ENCODE peak calls at places on chromosomes 3 and 15, in six cellular contexts. One of them, this sample, is unnamed.
A peak's percentile ranks its signal among the peaks of the same experiment; 100 is the strongest.

GRCh38 chr3:195715583-195716266 is 5.1 kb upstream of the MUC20 start:
- DNase-seq in H1: no peak
- DNase-seq in mesendoderm: no peak
- DNase-seq in trophoblast cell: peak; percentile 27
- DNase-seq in neuronal stem cell: no peak
- DNase-seq in IMR-90: peak; percentile 57
- DNase-seq in this sample: peak; percentile 25

GRCh38 chr15:70585707-70586034 is 177.7 kb downstream of the UACA start:
- DNase-seq in mesendoderm: no peak
- DNase-seq in IMR-90: no peak
- DNase-seq in H1: no peak
- DNase-seq in neuronal stem cell: no peak
- DNase-seq in trophoblast cell: no peak
- DNase-seq in this sample: no peak

GRCh38 chr15:57485869-57486268 is 105.8 kb upstream of the MYZAP start:
- DNase-seq in H1: no peak
- DNase-seq in IMR-90: peak; percentile 83
- DNase-seq in trophoblast cell: peak; percentile 92
- DNase-seq in neuronal stem cell: no peak
- DNase-seq in mesendoderm: peak; percentile 98
- DNase-seq in this sample: peak; percentile 77

GRCh38 chr15:48003447-48003846 is 117.3 kb upstream of the SLC24A5 start:
- DNase-seq in trophoblast cell: no peak
- DNase-seq in IMR-90: no peak
- DNase-seq in neuronal stem cell: no peak
- DNase-seq in H1: no peak
- DNase-seq in mesendoderm: no peak
- DNase-seq in this sample: no peak

GRCh38 chr15:41417418-41417811 is 520 bp downstream of the RTF1 start:
- DNase-seq in trophoblast cell: peak; percentile 3
- DNase-seq in IMR-90: peak; percentile 20
- DNase-seq in mesendoderm: peak; percentile 56
- DNase-seq in neuronal stem cell: no peak
- DNase-seq in H1: no peak
- DNase-seq in this sample: peak; percentile 63

GRCh38 chr3:5510300-5510699 is 322.8 kb downstream of the EDEM1 start:
- DNase-seq in IMR-90: no peak
- DNase-seq in mesendoderm: no peak
- DNase-seq in trophoblast cell: no peak
- DNase-seq in neuronal stem cell: no peak
- DNase-seq in H1: no peak
- DNase-seq in this sample: no peak

GRCh38 chr3:15683253-15683652 is 81.7 kb downstream of the BTD start:
- DNase-seq in neuronal stem cell: no peak
- DNase-seq in IMR-90: no peak
- DNase-seq in mesendoderm: no peak
- DNase-seq in H1: no peak
- DNase-seq in trophoblast cell: no peak
- DNase-seq in this sample: no peak

GRCh38 chr3:97711664-97712063 is 52.9 kb upstream of the ARL6 start:
- DNase-seq in H1: no peak
- DNase-seq in neuronal stem cell: no peak
- DNase-seq in IMR-90: no peak
- DNase-seq in mesendoderm: no peak
- DNase-seq in trophoblast cell: no peak
- DNase-seq in this sample: no peak

GRCh38 chr3:34582054-34582453 is 783.6 kb downstream of the PDCD6IP start:
- DNase-seq in H1: no peak
- DNase-seq in neuronal stem cell: no peak
- DNase-seq in IMR-90: no peak
- DNase-seq in trophoblast cell: no peak
- DNase-seq in mesendoderm: peak; percentile 40
- DNase-seq in this sample: no peak
- H3K4me3 ChIP-seq in H1: no peak overlapping the region
- H3K4me3 ChIP-seq in neuronal stem cell: no peak overlapping the region
- H3K4me3 ChIP-seq in IMR-90: no peak overlapping the region
- H3K4me3 ChIP-seq in trophoblast cell: no peak overlapping the region
- H3K4me3 ChIP-seq in mesendoderm: no peak overlapping the region
- H3K4me3 ChIP-seq in this sample: no peak overlapping the region

GRCh38 chr3:108877906-108878305 is 55.3 kb downstream of the TRAT1 start:
- DNase-seq in mesendoderm: no peak
- DNase-seq in IMR-90: no peak
- DNase-seq in neuronal stem cell: no peak
- DNase-seq in trophoblast cell: no peak
- DNase-seq in H1: no peak
- DNase-seq in this sample: no peak

GRCh38 chr3:108883373-108883772 is 60.8 kb downstream of the TRAT1 start:
- DNase-seq in neuronal stem cell: no peak
- DNase-seq in mesendoderm: no peak
- DNase-seq in trophoblast cell: no peak
- DNase-seq in H1: no peak
- DNase-seq in IMR-90: no peak
- DNase-seq in this sample: no peak

GRCh38 chr3:108882762-108883161 is 60.2 kb downstream of the TRAT1 start:
- DNase-seq in IMR-90: no peak
- DNase-seq in neuronal stem cell: no peak
- DNase-seq in H1: no peak
- DNase-seq in mesendoderm: no peak
- DNase-seq in trophoblast cell: no peak
- DNase-seq in this sample: no peak

DNA sequence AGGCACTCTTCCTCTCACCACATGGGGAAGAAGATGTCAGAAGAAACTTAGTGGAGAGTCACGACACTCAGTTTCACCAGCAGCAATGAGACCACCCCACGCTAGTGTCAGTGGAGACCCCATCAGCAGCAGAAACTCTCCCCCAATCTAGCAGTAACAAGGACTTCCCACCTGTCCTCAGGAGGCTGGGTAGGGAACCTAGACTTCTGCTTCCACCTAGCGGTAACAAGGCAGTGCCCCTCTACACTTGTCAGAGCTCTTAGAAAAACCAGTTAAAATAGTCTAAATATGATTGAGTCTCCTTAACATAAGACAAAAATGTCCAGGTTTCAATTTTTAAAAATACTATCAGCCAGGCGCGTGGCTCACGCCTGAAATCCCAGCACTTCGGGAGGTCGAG is 57.3 kb downstream of the TRAT1 start:
- DNase-seq in H1: no peak
- DNase-seq in neuronal stem cell: no peak
- DNase-seq in IMR-90: no peak
- DNase-seq in mesendoderm: peak; percentile 30
- DNase-seq in trophoblast cell: no peak
- DNase-seq in this sample: no peak
- H3K9ac ChIP-seq in H1: no peak overlapping the region
- H3K9ac ChIP-seq in neuronal stem cell: no peak overlapping the region
- H3K9ac ChIP-seq in IMR-90: no peak overlapping the region
- H3K9ac ChIP-seq in mesendoderm: no peak overlapping the region
- H3K9ac ChIP-seq in trophoblast cell: no peak overlapping the region
- H3K9ac ChIP-seq in this sample: no peak overlapping the region

GRCh38 chr3:193816656-193817311 is 223.8 kb downstream of the OPA1 start:
- DNase-seq in neuronal stem cell: peak; percentile 66
- DNase-seq in mesendoderm: peak; percentile 95
- DNase-seq in IMR-90: peak; percentile 11
- DNase-seq in H1: peak; percentile 70
- DNase-seq in trophoblast cell: no peak
- DNase-seq in this sample: peak; percentile 64

GRCh38 chr3:193815246-193816027 is 222.4 kb downstream of the OPA1 start:
- DNase-seq in IMR-90: no peak
- DNase-seq in H1: no peak
- DNase-seq in trophoblast cell: no peak
- DNase-seq in mesendoderm: no peak
- DNase-seq in neuronal stem cell: no peak
- DNase-seq in this sample: no peak

GRCh38 chr3:193813506-193813850 is 220.5 kb downstream of the OPA1 start:
- DNase-seq in H1: no peak
- DNase-seq in mesendoderm: no peak
- DNase-seq in neuronal stem cell: no peak
- DNase-seq in IMR-90: no peak
- DNase-seq in trophoblast cell: peak; percentile 85
- DNase-seq in this sample: no peak

GRCh38 chr3:193814166-193814565 is 221.2 kb downstream of the OPA1 start:
- DNase-seq in mesendoderm: no peak
- DNase-seq in IMR-90: no peak
- DNase-seq in neuronal stem cell: no peak
- DNase-seq in trophoblast cell: no peak
- DNase-seq in H1: no peak
- DNase-seq in this sample: no peak

GRCh38 chr3:193816028-193816395 is 223.0 kb downstream of the OPA1 start:
- DNase-seq in neuronal stem cell: no peak
- DNase-seq in mesendoderm: no peak
- DNase-seq in IMR-90: no peak
- DNase-seq in H1: peak; percentile 20
- DNase-seq in trophoblast cell: no peak
- DNase-seq in this sample: no peak
- H2AK5ac ChIP-seq in neuronal stem cell: no peak overlapping the region
- H2AK5ac ChIP-seq in mesendoderm: peak overlapping the region; percentile 66
- H2AK5ac ChIP-seq in IMR-90: no peak overlapping the region
- H2AK5ac ChIP-seq in H1: peak overlapping the region; percentile 97
- H2AK5ac ChIP-seq in trophoblast cell: no peak overlapping the region
- H2AK5ac ChIP-seq in this sample: no peak overlapping the region

DNA sequence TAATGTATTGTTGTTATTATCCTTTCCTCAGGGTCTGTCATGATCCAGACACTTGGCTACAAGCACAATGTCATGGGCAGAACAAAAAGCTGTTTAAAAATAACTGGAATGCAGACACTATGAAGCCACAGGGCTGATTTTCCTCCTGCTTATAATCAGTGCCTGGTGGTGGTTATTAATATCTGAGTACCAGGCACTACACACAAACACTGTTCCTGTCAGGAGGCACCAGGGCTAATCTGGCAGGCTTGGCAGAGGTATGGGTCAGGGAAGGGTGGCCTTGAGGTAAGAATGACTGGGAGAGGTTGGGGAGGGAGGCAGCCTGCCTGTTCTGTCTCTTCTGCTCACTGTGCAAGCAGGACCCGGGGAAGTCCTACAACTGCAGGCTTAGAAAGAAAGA is 67.2 kb downstream of the WDR76 start:
- DNase-seq in IMR-90: no peak
- DNase-seq in neuronal stem cell: no peak
- DNase-seq in mesendoderm: no peak
- DNase-seq in H1: no peak
- DNase-seq in trophoblast cell: no peak
- DNase-seq in this sample: no peak
- H3K4me3 ChIP-seq in IMR-90: no peak overlapping the region
- H3K4me3 ChIP-seq in neuronal stem cell: no peak overlapping the region
- H3K4me3 ChIP-seq in mesendoderm: no peak overlapping the region
- H3K4me3 ChIP-seq in H1: no peak overlapping the region
- H3K4me3 ChIP-seq in trophoblast cell: no peak overlapping the region
- H3K4me3 ChIP-seq in this sample: no peak overlapping the region

GRCh38 chr3:194315965-194316361 is 35.2 kb downstream of the CPN2 start:
- DNase-seq in mesendoderm: no peak
- DNase-seq in H1: no peak
- DNase-seq in trophoblast cell: no peak
- DNase-seq in neuronal stem cell: no peak
- DNase-seq in IMR-90: no peak
- DNase-seq in this sample: no peak
- H3K9ac ChIP-seq in mesendoderm: peak overlapping the region; percentile 31
- H3K9ac ChIP-seq in H1: no peak overlapping the region
- H3K9ac ChIP-seq in trophoblast cell: no peak overlapping the region
- H3K9ac ChIP-seq in neuronal stem cell: no peak overlapping the region
- H3K9ac ChIP-seq in IMR-90: no peak overlapping the region
- H3K9ac ChIP-seq in this sample: peak overlapping the region; percentile 80

DNA sequence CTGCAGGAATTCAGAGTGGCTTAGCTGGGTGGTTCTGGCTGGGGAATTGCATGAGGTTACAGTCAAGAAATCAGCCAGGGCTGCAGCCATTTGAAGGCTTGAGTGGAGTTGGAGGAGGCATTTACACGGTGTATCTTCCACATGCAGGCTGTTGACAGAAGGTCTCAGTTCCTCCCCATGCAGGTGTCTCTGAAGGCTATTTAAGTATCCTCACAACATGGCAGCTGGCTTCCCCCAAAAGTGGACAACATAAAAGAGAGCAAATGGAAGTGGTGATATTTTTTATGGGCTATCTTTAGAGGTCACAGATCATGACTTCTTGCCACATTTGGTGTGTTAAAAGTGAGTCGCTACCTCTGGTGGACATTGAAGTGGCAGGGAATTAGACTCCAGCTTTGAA is 60.1 kb upstream of the SPRED1 start:
- DNase-seq in mesendoderm: no peak
- DNase-seq in trophoblast cell: no peak
- DNase-seq in neuronal stem cell: no peak
- DNase-seq in H1: no peak
- DNase-seq in IMR-90: no peak
- DNase-seq in this sample: no peak
- H2AK5ac ChIP-seq in mesendoderm: no peak overlapping the region
- H2AK5ac ChIP-seq in trophoblast cell: no peak overlapping the region
- H2AK5ac ChIP-seq in neuronal stem cell: no peak overlapping the region
- H2AK5ac ChIP-seq in H1: no peak overlapping the region
- H2AK5ac ChIP-seq in IMR-90: no peak overlapping the region
- H2AK5ac ChIP-seq in this sample: no peak overlapping the region

DNA sequence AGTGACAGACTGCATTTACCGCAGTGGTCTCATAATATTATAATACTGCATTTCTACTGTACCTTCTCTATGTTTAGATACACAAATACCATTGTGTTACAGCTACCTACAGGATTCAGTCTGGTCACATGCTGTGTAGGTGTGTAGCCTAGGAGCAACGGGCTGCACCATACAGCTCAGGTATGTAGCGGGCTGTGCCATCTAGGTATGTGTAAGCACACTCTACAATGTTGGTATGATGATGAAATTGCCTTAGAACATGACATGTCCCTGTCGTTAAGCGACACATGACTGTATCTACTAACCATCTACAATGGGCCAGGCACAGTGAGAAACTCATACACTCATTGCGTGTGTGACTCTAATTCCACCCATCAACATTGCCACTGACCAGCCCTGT is 85.5 kb upstream of the SEC13 start:
- DNase-seq in H1: no peak
- DNase-seq in neuronal stem cell: no peak
- DNase-seq in IMR-90: no peak
- DNase-seq in trophoblast cell: no peak
- DNase-seq in mesendoderm: no peak
- DNase-seq in this sample: no peak
- H3K4me3 ChIP-seq in H1: no peak overlapping the region
- H3K4me3 ChIP-seq in neuronal stem cell: no peak overlapping the region
- H3K4me3 ChIP-seq in IMR-90: no peak overlapping the region
- H3K4me3 ChIP-seq in trophoblast cell: no peak overlapping the region
- H3K4me3 ChIP-seq in mesendoderm: no peak overlapping the region
- H3K4me3 ChIP-seq in this sample: no peak overlapping the region